ENCODE peak calls at places on chromosomes 4 and X, in four cellular contexts. Q, V, L and O are unnamed samples.

GRCh38 chrX:94492541-94492940 is 818.5 kb downstream of the FAM133A start:
- DNase-seq in Q (no peak), V (no peak), L (no peak), O (no peak)

GRCh38 chr4:143367863-143368262 is 31.2 kb downstream of the GAB1 start:
- DNase-seq in Q (no peak), V (no peak), L (no peak), O (no peak)

GRCh38 chr4:74045772-74046171 is 7.3 kb upstream of the CXCL3 start:
- DNase-seq in Q (no peak), V (no peak), L (no peak), O (no peak)

GRCh38 chr4:174607792-174608191 is 85.5 kb upstream of the HPGD start:
- DNase-seq in Q (no peak), V (no peak), L (no peak), O (no peak)

GRCh38 chrX:110210417-110211139 is 107.3 kb downstream of the AMMECR1 start:
- DNase-seq in Q (no peak), V (peak; percentile 84), L (no peak), O (no peak)

GRCh38 chrX:48511561-48511960 is 2.8 kb downstream of the PORCN start:
- DNase-seq in Q (no peak), V (peak; percentile 69), L (no peak), O (no peak)

GRCh38 chr4:101439926-101440325 is 92.6 kb upstream of the PPP3CA start:
- DNase-seq in Q (no peak), V (no peak), L (no peak), O (no peak)

GRCh38 chr4:160877087-160877790 is 1286.6 kb downstream of the FSTL5 start:
- DNase-seq in Q (no peak), V (peak; percentile 7), L (no peak), O (no peak)

GRCh38 chr4:23654791-23655190 is 235.1 kb downstream of the PPARGC1A start:
- DNase-seq in Q (no peak), V (peak; percentile 4), L (no peak), O (no peak)

GRCh38 chr4:78938868-78939666 is at the start of gene PAQR3:
- DNase-seq in Q (peak; percentile 87), V (peak; percentile 86), L (peak; percentile 85), O (peak; percentile 88)

GRCh38 chrX:123219916-123220315 is 35.8 kb downstream of the GRIA3 start:
- DNase-seq in Q (peak; percentile 26), V (no peak), L (no peak), O (no peak)

GRCh38 chr4:73703320-73703719 is 37.0 kb upstream of the CXCL8 start:
- DNase-seq in Q (no peak), V (no peak), L (no peak), O (no peak)

GRCh38 chrX:17563515-17563914 is 173.8 kb upstream of the SCML1 start:
- DNase-seq in Q (no peak), V (peak; percentile 47), L (no peak), O (no peak)

GRCh38 chrX:11724122-11725017 is 33.7 kb upstream of the MSL3 start:
- DNase-seq in Q (peak; percentile 32), V (peak; percentile 44), L (no peak), O (no peak)

GRCh38 chrX:108022491-108023089 is 22.3 kb upstream of the VSIG1 start:
- DNase-seq in Q (no peak), V (peak; percentile 61), L (no peak), O (no peak)

GRCh38 chr4:39865280-39865679 is 112.4 kb downstream of the PDS5A start:
- DNase-seq in Q (no peak), V (no peak), L (no peak), O (no peak)

GRCh38 chr4:58935336-58935735 is 1825.2 kb upstream of the IGFBP7 start:
- DNase-seq in Q (no peak), V (peak; percentile 46), L (no peak), O (no peak)

GRCh38 chr4:7167706-7168105 is 24.6 kb upstream of the SORCS2 start:
- DNase-seq in Q (no peak), V (peak; percentile 18), L (no peak), O (no peak)

GRCh38 chr4:53314257-53314656 is 51.6 kb downstream of the SCFD2 start:
- DNase-seq in Q (no peak), V (no peak), L (no peak), O (no peak)

GRCh38 chr4:53189011-53189410 is 176.8 kb downstream of the SCFD2 start:
- DNase-seq in Q (no peak), V (no peak), L (no peak), O (no peak)

DNA sequence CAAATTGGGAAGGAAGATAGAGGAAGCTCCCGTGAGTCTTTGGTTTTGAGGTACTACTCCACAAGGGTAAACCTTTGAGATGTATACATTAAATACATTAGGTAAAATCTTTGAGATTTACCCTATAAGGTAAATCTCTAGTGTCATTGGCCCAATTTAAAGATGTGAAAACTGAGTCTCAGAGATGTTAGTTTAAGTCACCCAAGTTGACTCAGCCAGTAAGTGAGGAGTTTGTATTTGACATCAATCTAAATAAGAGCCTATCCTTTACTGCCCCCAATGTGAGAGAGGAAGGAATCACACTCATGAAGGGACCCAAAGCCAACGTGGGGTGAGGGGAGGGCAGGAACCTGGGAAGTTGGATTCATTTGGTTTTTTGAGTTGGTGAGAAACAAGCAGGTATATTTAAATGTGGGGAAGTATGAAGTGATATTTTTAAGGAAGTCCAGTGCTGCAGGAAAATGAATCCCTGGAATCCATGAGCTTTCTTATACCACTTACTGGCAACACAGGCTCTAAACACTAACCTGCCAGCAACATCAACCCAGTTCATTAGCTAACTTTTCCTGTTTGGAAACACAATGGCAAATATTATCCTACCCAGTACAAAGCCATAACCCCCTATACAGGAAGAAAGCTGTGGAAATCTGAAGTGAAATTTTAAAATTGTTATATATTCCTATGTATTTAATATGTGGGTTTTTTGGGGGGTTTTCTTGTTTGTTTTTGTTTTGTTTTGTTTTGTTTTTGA is 55.3 kb downstream of the PALLD start:
- DNase-seq in Q (no peak), V (peak; percentile 46), L (no peak), O (no peak)
- TF ChIP-seq CTCF in Q (no peak), V (peak; percentile 42), L (peak; percentile 30), O (no peak)

GRCh38 chrX:124388562-124388961 is 42.2 kb downstream of the SH2D1A start:
- DNase-seq in Q (peak; percentile 18), V (peak; percentile 64), L (no peak), O (peak; percentile 38)
- TF ChIP-seq CTCF in Q (no peak), V (peak; percentile 58), L (peak; percentile 92), O (peak; percentile 93)

DNA sequence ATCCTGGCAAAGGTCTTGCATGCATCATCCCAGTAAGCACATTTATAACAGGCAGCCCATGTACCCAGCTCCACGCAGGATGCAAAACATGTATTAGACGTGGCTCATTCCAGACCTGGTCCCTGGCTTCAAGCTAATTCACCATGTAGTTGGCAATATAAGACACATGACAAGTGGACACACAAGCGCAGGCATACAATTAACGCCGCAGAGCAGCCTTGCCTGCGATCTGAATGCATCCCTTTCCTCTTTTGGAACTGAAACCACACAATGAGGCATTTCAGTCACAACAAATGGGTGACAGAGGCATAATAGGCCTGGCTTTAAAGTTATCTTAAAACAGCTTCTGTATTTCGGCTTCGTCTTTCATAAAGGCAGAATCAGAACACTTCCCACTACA is 114.5 kb upstream of the TRIM2 start:
- DNase-seq in Q (no peak), V (no peak), L (no peak), O (no peak)
- TF ChIP-seq CTCF in Q (no peak), V (no peak), L (no peak), O (no peak)

GRCh38 chrX:115948018-115948923 is 222.3 kb upstream of the AGTR2 start:
- DNase-seq in Q (no peak), V (peak; percentile 67), L (no peak), O (no peak)
- TF ChIP-seq CTCF in Q (no peak), V (peak; percentile 66), L (no peak), O (no peak)

GRCh38 chrX:78527818-78528217 is 131.3 kb downstream of the RTL3 start:
- DNase-seq in Q (no peak), V (no peak), L (no peak), O (no peak)
- TF ChIP-seq CTCF in Q (no peak), V (no peak), L (no peak), O (no peak)

DNA sequence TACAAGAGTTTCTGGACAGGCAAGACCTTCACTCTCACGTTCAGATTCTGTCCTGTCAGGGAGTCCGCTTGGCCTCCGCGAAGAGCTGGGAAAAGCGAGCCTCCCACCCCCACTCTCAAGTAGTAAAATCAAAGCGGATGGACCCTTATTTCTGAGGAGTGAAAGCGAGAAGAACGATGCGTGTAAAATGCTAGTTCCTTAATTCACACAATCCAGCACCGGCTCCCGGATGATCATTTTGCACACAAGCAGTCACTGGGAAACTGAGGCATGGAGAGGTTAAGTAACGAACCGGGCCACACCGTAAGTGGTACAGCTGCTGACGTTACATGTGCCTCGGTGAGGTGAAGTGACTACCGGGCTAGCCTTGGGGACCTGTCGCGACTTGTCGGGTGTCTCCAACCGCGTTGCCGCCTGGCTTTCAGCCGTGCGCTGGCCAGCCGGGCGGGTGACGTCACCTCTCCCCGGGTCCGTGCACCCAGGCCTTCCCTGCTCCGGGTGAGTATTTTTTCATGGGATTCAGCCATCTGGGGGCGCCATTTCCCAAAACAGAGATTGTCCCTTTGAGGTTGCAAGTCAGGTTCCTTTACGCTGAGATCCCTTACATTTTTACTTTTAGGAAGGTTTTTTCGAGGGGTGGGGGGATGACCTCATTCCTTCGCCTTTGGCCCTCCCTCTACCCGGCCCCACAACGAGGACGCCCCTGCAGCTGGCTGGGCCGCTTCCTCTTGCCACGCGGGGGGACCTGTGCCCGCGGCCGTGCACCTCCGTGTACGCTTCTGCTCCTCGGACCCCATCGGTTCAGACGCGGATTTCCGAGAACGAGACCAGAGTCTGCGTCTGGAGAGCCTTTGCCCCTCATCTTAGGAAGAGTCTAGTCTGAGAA is 3.4 kb upstream of the SFRP2 start:
- DNase-seq in Q (no peak), V (no peak), L (peak; percentile 78), O (peak; percentile 76)
- TF ChIP-seq CTCF in Q (no peak), V (peak; percentile 25), L (peak; percentile 76), O (peak; percentile 47)

GRCh38 chrX:43731086-43731485 is 75.0 kb downstream of the MAOA start:
- DNase-seq in Q (no peak), V (no peak), L (no peak), O (no peak)

GRCh38 chrX:43735534-43735933 is 79.4 kb downstream of the MAOA start:
- DNase-seq in Q (no peak), V (no peak), L (no peak), O (no peak)

GRCh38 chrX:43733699-43734098 is 77.6 kb downstream of the MAOA start:
- DNase-seq in Q (no peak), V (no peak), L (no peak), O (no peak)

GRCh38 chrX:43735957-43736356 is 79.9 kb downstream of the MAOA start:
- DNase-seq in Q (no peak), V (no peak), L (no peak), O (no peak)

DNA sequence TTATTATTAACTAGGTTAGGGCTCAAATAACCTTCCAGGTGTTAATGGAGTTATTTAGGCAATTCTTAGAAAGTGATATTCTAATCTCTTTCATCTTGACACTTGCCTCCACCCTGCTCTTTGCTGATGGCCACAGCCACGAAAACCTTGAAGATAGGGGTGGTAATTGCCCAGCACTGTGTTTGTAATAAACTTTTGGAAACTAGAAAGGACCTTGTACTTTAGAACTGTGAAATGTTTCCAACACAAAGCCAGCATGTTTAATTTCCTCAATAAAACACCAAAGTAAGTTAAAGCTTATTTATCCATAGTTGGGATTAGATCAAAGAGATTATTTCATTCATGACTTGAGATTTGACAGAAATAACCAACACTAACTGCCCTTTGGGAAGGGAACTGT is 78.3 kb downstream of the MAOA start:
- DNase-seq in Q (no peak), V (no peak), L (no peak), O (no peak)
- TF ChIP-seq CTCF in Q (no peak), V (no peak), L (no peak), O (no peak)